ENCODE peak calls at places on chromosomes 13 and 19, in four cellular contexts. One of them, this sample, is unnamed.

GRCh38 chr19:29260477-29261317 is 47.7 kb upstream of the UQCRFS1 start:
- DNase-seq in body of pancreas: no peak
- DNase-seq in A673: peak
- DNase-seq in CD8-positive, alpha-beta T cell: no peak
- DNase-seq in this sample: peak

GRCh38 chr13:106033634-106034033 is 501.8 kb downstream of the EFNB2 start:
- DNase-seq in body of pancreas: no peak
- DNase-seq in A673: peak
- DNase-seq in CD8-positive, alpha-beta T cell: no peak
- DNase-seq in this sample: peak

GRCh38 chr13:113769106-113769505 is 10.1 kb downstream of the TMEM255B start:
- DNase-seq in body of pancreas: no peak
- DNase-seq in A673: no peak
- DNase-seq in CD8-positive, alpha-beta T cell: no peak
- DNase-seq in this sample: no peak

GRCh38 chr13:49806126-49806536 is 13.6 kb upstream of the KPNA3 start:
- DNase-seq in body of pancreas: no peak
- DNase-seq in CD8-positive, alpha-beta T cell: no peak
- DNase-seq in A673: no peak
- DNase-seq in this sample: peak

GRCh38 chr13:70189981-70190380 is 81.7 kb upstream of the KLHL1 start:
- DNase-seq in A673: no peak
- DNase-seq in body of pancreas: no peak
- DNase-seq in CD8-positive, alpha-beta T cell: no peak
- DNase-seq in this sample: no peak

GRCh38 chr19:41588497-41589209 is 12.7 kb downstream of the CEACAM21 start:
- DNase-seq in CD8-positive, alpha-beta T cell: no peak
- DNase-seq in body of pancreas: peak
- DNase-seq in A673: peak
- DNase-seq in this sample: no peak

GRCh38 chr13:36258831-36259230 is 38.8 kb downstream of the CCDC169 start:
- DNase-seq in CD8-positive, alpha-beta T cell: no peak
- DNase-seq in A673: no peak
- DNase-seq in body of pancreas: no peak
- DNase-seq in this sample: no peak

GRCh38 chr13:106034201-106034600 is 501.3 kb downstream of the EFNB2 start:
- DNase-seq in A673: no peak
- DNase-seq in CD8-positive, alpha-beta T cell: no peak
- DNase-seq in body of pancreas: no peak
- DNase-seq in this sample: no peak

GRCh38 chr13:101529419-101529818 is 76.9 kb downstream of the ITGBL1 start:
- DNase-seq in CD8-positive, alpha-beta T cell: no peak
- DNase-seq in body of pancreas: no peak
- DNase-seq in A673: peak
- DNase-seq in this sample: no peak

GRCh38 chr13:98939552-98940306 is 38.1 kb downstream of the DOCK9 start:
- DNase-seq in A673: no peak
- DNase-seq in CD8-positive, alpha-beta T cell: no peak
- DNase-seq in body of pancreas: no peak
- DNase-seq in this sample: no peak

GRCh38 chr19:16561382-16561781 is 10.8 kb downstream of the SLC35E1 start:
- DNase-seq in CD8-positive, alpha-beta T cell: no peak
- DNase-seq in A673: no peak
- DNase-seq in body of pancreas: no peak
- DNase-seq in this sample: no peak

GRCh38 chr19:33689138-33689746 is 67.5 kb downstream of the CHST8 start:
- DNase-seq in A673: no peak
- DNase-seq in CD8-positive, alpha-beta T cell: no peak
- DNase-seq in body of pancreas: no peak
- DNase-seq in this sample: no peak

DNA sequence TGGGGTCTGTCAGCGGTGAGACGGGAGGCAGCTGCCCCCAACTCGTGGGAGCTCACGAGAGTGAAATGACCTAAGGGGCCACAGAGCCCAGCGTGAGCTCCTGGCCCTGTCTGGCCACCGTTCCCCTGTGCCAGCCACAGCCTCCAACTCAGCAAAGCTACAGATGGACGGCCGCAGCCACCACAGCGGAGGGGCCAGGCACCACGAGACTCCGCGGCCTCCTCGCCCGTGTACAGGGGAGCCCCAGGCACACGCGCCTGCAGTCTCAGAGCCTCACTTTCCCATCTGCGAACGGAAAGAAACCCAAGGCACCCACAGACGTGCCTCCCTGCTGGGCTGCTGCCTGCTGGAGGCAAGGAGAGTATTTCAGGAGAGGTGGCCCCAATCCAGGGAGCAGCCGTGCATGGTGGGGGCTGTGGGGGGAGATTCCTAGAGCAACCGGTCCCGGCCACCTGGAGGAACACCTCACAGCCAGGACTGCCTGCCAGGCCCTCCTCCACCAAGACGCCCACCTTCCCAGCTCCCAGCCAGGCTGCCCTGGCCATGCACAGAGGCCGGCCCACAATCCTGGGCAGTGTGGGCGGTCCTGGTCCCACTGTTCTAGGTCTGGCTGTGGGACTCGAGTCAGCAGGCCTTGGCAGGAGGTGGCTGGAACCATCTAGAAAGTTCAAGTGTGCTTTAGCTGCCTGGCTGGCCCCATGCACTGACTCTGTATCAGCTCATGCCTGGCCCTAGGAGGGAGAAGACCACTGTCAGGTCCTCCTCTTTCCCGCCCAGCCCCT is 1.9 kb downstream of the MKNK2 start:
- DNase-seq in body of pancreas: peak
- DNase-seq in A673: no peak
- DNase-seq in CD8-positive, alpha-beta T cell: no peak
- DNase-seq in this sample: no peak
- H3K4me3 ChIP-seq in body of pancreas: peak
- H3K4me3 ChIP-seq in A673: peak
- H3K4me3 ChIP-seq in CD8-positive, alpha-beta T cell: peak
- H3K4me3 ChIP-seq in this sample: peak

DNA sequence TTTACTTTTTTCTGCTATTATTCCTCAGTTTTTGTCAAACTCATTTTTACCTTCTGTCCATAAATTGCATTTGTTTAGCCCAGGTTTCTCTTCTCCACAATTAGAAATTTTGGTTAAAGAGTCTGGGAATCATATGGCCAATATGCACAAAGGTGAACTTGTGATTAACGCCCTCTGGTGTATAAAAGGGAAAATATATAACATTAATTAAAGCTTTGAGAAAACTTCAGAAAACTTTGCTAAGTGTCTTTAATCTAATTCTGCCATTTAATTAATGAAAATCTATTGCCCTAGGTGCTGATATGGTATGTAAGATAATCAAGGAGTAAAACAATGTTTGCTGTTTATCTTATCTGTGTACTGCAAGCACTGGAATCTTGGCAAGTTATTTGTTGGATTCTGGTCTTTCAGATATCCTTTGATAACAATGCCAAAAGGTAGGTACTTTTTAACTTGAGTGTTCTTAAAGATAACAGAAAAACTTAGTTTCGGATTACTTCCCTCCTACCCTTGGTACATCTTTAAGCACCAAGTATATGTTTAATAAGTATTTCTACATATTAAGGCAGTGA is 402.6 kb downstream of the SUCLA2 start:
- DNase-seq in A673: peak
- DNase-seq in body of pancreas: no peak
- DNase-seq in CD8-positive, alpha-beta T cell: no peak
- DNase-seq in this sample: no peak
- TF ChIP-seq CTCF in A673: peak
- TF ChIP-seq CTCF in body of pancreas: peak
- TF ChIP-seq CTCF in CD8-positive, alpha-beta T cell: no peak
- TF ChIP-seq CTCF in this sample: peak

GRCh38 chr13:41302743-41303142 is 8.3 kb upstream of the NAA16 start:
- DNase-seq in body of pancreas: no peak
- DNase-seq in A673: no peak
- DNase-seq in CD8-positive, alpha-beta T cell: no peak
- DNase-seq in this sample: no peak

GRCh38 chr13:41295973-41296372 is 15.1 kb upstream of the NAA16 start:
- DNase-seq in A673: no peak
- DNase-seq in CD8-positive, alpha-beta T cell: no peak
- DNase-seq in body of pancreas: no peak
- DNase-seq in this sample: no peak

GRCh38 chr13:41296879-41297646 is 14.0 kb upstream of the NAA16 start:
- DNase-seq in body of pancreas: no peak
- DNase-seq in A673: no peak
- DNase-seq in CD8-positive, alpha-beta T cell: no peak
- DNase-seq in this sample: no peak

GRCh38 chr13:41294914-41295313 is 16.2 kb upstream of the NAA16 start:
- DNase-seq in CD8-positive, alpha-beta T cell: no peak
- DNase-seq in body of pancreas: no peak
- DNase-seq in A673: no peak
- DNase-seq in this sample: no peak

GRCh38 chr13:41299316-41300094 is 11.6 kb upstream of the NAA16 start:
- DNase-seq in body of pancreas: no peak
- DNase-seq in A673: no peak
- DNase-seq in CD8-positive, alpha-beta T cell: no peak
- DNase-seq in this sample: no peak
- H3K4me3 ChIP-seq in body of pancreas: no peak
- H3K4me3 ChIP-seq in A673: no peak
- H3K4me3 ChIP-seq in CD8-positive, alpha-beta T cell: no peak
- H3K4me3 ChIP-seq in this sample: no peak

GRCh38 chr19:44587863-44588752 is 25.3 kb upstream of the IGSF23 start:
- DNase-seq in body of pancreas: no peak
- DNase-seq in A673: peak
- DNase-seq in CD8-positive, alpha-beta T cell: no peak
- DNase-seq in this sample: peak

GRCh38 chr19:44581288-44581687 is 32.1 kb upstream of the IGSF23 start:
- DNase-seq in body of pancreas: no peak
- DNase-seq in A673: no peak
- DNase-seq in CD8-positive, alpha-beta T cell: no peak
- DNase-seq in this sample: no peak

GRCh38 chr19:44582581-44583265 is 30.6 kb upstream of the IGSF23 start:
- DNase-seq in CD8-positive, alpha-beta T cell: no peak
- DNase-seq in A673: peak
- DNase-seq in body of pancreas: peak
- DNase-seq in this sample: no peak

GRCh38 chr19:44588753-44589112 is 24.6 kb upstream of the IGSF23 start:
- DNase-seq in body of pancreas: no peak
- DNase-seq in CD8-positive, alpha-beta T cell: no peak
- DNase-seq in A673: no peak
- DNase-seq in this sample: no peak

DNA sequence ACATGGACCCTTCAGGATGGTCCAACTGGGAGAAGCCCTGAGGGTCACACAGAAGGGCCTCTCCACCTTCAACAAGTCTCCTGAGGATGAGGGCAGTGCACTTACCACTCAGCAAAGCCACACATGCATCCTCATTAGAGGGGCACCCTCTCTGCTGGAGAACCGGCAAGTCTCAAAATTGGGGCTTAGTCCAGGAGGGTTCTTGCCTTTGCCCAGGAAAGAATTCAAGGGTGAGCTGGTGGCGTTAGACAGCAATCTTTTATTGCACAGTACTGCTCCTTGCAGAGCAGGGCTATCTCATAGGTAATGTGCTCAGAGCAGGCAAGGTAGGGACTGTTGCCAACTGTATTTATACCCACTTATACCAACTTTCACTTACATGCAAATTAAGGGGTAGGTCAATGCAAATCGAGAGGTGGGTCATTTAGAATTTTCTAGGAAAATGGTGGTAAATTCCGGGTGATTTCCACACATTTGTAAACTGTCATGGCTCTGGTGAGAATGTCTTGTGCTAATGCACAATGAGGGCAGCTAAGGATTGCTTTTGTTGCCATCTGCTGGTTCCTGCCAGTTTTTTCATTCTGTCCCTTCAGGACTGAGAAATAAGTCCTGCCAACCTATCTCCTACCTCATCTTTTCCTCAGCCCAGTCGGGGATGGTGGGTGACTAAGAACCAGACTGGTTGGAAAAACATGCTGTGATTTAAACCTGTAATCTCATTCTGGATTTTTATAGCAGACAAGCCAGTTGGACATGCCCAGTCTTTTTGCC is 27.8 kb upstream of the IGSF23 start:
- DNase-seq in body of pancreas: no peak
- DNase-seq in A673: peak
- DNase-seq in CD8-positive, alpha-beta T cell: no peak
- DNase-seq in this sample: no peak
- TF ChIP-seq CTCF in body of pancreas: no peak
- TF ChIP-seq CTCF in A673: peak
- TF ChIP-seq CTCF in CD8-positive, alpha-beta T cell: no peak
- TF ChIP-seq CTCF in this sample: peak

GRCh38 chr19:7668842-7669241 is at the start of gene RETN:
- DNase-seq in A673: no peak
- DNase-seq in body of pancreas: no peak
- DNase-seq in CD8-positive, alpha-beta T cell: no peak
- DNase-seq in this sample: no peak
- H3K4me3 ChIP-seq in A673: no peak
- H3K4me3 ChIP-seq in body of pancreas: no peak
- H3K4me3 ChIP-seq in CD8-positive, alpha-beta T cell: peak
- H3K4me3 ChIP-seq in this sample: peak

DNA sequence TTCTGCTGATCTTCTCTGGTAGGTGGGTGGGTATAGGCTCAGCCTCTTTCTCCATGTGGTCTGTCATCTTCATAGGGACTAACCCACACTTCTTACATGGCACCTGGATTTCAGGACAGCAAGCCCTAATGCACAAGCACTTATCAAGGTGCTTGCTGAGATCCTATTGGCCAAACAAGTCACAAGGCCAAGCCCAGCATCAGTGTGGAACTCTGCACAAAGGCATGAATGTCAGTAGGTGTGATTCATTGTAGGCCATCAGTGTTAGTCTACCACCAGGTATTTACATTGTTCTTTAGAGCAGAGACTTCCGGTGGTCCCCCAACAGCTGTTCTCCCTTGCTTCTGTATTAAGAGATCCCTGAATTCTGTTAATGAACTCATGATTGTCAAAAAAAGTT is 8.3 kb upstream of the RB1 start:
- DNase-seq in A673: no peak
- DNase-seq in body of pancreas: no peak
- DNase-seq in CD8-positive, alpha-beta T cell: no peak
- DNase-seq in this sample: no peak
- TF ChIP-seq CTCF in A673: no peak
- TF ChIP-seq CTCF in body of pancreas: no peak
- TF ChIP-seq CTCF in CD8-positive, alpha-beta T cell: no peak
- TF ChIP-seq CTCF in this sample: no peak

GRCh38 chr19:55118401-55118991 is 1.1 kb upstream of the PPP1R12C start:
- DNase-seq in CD8-positive, alpha-beta T cell: no peak
- DNase-seq in body of pancreas: peak
- DNase-seq in A673: no peak
- DNase-seq in this sample: no peak
- H3K4me3 ChIP-seq in CD8-positive, alpha-beta T cell: peak
- H3K4me3 ChIP-seq in body of pancreas: no peak
- H3K4me3 ChIP-seq in A673: peak
- H3K4me3 ChIP-seq in this sample: peak

This sample was measured in Caco-2.